ENCODE peak calls at places on chromosomes 6 and 20, in six cellular contexts. O is stimulated activated CD8-positive, alpha-beta memory T cell treated with anti-CD3 and anti-CD28 coated beads, Interleukin-7, amount 100 ng/mL, for 4 hours; W is Calu3; K is NCI-H1436; V is A549; Y is posterior cingulate gyrus. H is an unnamed sample.

GRCh38 chr6:143157146-143157545 is 96.5 kb downstream of the AIG1 start:
- DNase-seq in V (no peak), Y (no peak), O (no peak), W (no peak), K (no peak), H (no peak)

GRCh38 chr20:20472690-20473274 is 104.9 kb downstream of the INSM1 start:
- DNase-seq in W (no peak), K (no peak), V (no peak), O (no peak), Y (no peak), H (no peak)

GRCh38 chr20:3785240-3786125 is 1.1 kb downstream of the CENPB start:
- DNase-seq in Y (no peak), K (no peak), V (no peak), O (no peak), W (no peak), H (no peak)

GRCh38 chr20:25485872-25486271 is 78.4 kb downstream of the GINS1 start:
- DNase-seq in V (no peak), Y (no peak), K (no peak), O (no peak), W (no peak), H (no peak)

GRCh38 chr6:149336529-149336928 is 19.0 kb downstream of the TAB2 start:
- DNase-seq in Y (no peak), K (no peak), W (peak), O (no peak), V (no peak), H (no peak)

GRCh38 chr6:114039835-114040234 is 68.9 kb upstream of the HDAC2 start:
- DNase-seq in V (no peak), K (no peak), W (no peak), Y (no peak), O (no peak), H (no peak)

GRCh38 chr6:3721810-3722209 is 29.7 kb downstream of the PXDC1 start:
- DNase-seq in Y (no peak), O (no peak), K (no peak), W (no peak), V (no peak), H (no peak)

GRCh38 chr6:2029952-2030351 is 215.5 kb downstream of the GMDS start:
- DNase-seq in W (no peak), V (no peak), K (no peak), Y (no peak), O (no peak), H (no peak)

GRCh38 chr6:20188630-20189075 is 23.6 kb downstream of the MBOAT1 start:
- DNase-seq in K (no peak), Y (no peak), W (no peak), O (no peak), V (no peak), H (no peak)

GRCh38 chr6:17334265-17334664 is 53.1 kb downstream of the RBM24 start:
- DNase-seq in W (peak), Y (no peak), V (no peak), O (no peak), K (no peak), H (no peak)

GRCh38 chr20:37543828-37544227 is 16.2 kb upstream of the BLCAP start:
- DNase-seq in V (peak), Y (no peak), K (no peak), O (no peak), W (peak), H (no peak)

GRCh38 chr20:46375771-46376170 is 30.6 kb downstream of the ELMO2 start:
- DNase-seq in O (no peak), W (no peak), Y (no peak), V (no peak), K (no peak), H (no peak)

GRCh38 chr6:3228791-3229565 is 1.5 kb upstream of the TUBB2B start:
- DNase-seq in Y (no peak), W (no peak), V (no peak), O (no peak), K (peak), H (no peak)

GRCh38 chr6:144689503-144690040 is 404.4 kb downstream of the UTRN start:
- DNase-seq in W (no peak), K (no peak), Y (no peak), O (no peak), V (no peak), H (no peak)

GRCh38 chr6:137799950-137800568 is 67.0 kb upstream of the TNFAIP3 start:
- DNase-seq in V (no peak), O (peak), Y (no peak), W (peak), K (peak), H (peak)

GRCh38 chr6:44925100-44925739 is 402.9 kb upstream of the RUNX2 start:
- DNase-seq in K (peak), Y (no peak), V (no peak), O (no peak), W (peak), H (no peak)

GRCh38 chr20:58668901-58669286 is 17.8 kb downstream of the STX16 start:
- DNase-seq in K (no peak), W (no peak), V (no peak), O (no peak), Y (no peak), H (no peak)

GRCh38 chr20:51380401-51381385 is 161.8 kb downstream of the NFATC2 start:
- DNase-seq in V (no peak), W (no peak), O (no peak), Y (no peak), K (no peak), H (no peak)

GRCh38 chr20:51560550-51561307 is 18.2 kb upstream of the NFATC2 start:
- DNase-seq in W (no peak), Y (no peak), O (no peak), K (no peak), V (no peak), H (no peak)

GRCh38 chr6:593139-593906 is 63.6 kb downstream of the HUS1B start:
- DNase-seq in K (peak), V (peak), O (peak), Y (no peak), W (peak), H (peak)

GRCh38 chr6:11011787-11012234 is 32.3 kb downstream of the ELOVL2 start:
- DNase-seq in K (no peak), O (no peak), V (peak), W (peak), Y (no peak), H (no peak)

H was measured in stimulated activated CD4-positive, alpha-beta T cell treated with anti-CD3 and anti-CD28 coated beads, Interleukin-12 subunit alpha, Interleukin-12 subunit beta, amount 100 ng/mL, for 24 hours.